ENCODE peak calls at places on chromosomes 13 and 19, in seven cellular contexts. One of them, this sample, is unnamed.

GRCh38 chr13:46172531-46172991 is 9.4 kb downstream of the LCP1 start:
- DNase-seq in stimulated activated CD4-positive, alpha-beta T cell treated with anti-CD3 and anti-CD28 coated beads, TNF-alpha, amount 100 ng/mL, for 24 hours: no peak
- DNase-seq in EL: no peak
- DNase-seq in AG08395: no peak
- DNase-seq in left colon: no peak
- DNase-seq in effector CD4-positive, alpha-beta T cell: peak; percentile 46
- DNase-seq in ACHN: no peak
- DNase-seq in this sample: no peak

GRCh38 chr13:62633448-62633847 is 1217.8 kb upstream of the PCDH20 start:
- DNase-seq in stimulated activated CD4-positive, alpha-beta T cell treated with anti-CD3 and anti-CD28 coated beads, TNF-alpha, amount 100 ng/mL, for 24 hours: no peak
- DNase-seq in EL: no peak
- DNase-seq in AG08395: no peak
- DNase-seq in left colon: no peak
- DNase-seq in effector CD4-positive, alpha-beta T cell: no peak
- DNase-seq in ACHN: no peak
- DNase-seq in this sample: no peak

GRCh38 chr13:32309812-32310706 is 5.1 kb downstream of the ZAR1L start:
- DNase-seq in stimulated activated CD4-positive, alpha-beta T cell treated with anti-CD3 and anti-CD28 coated beads, TNF-alpha, amount 100 ng/mL, for 24 hours: no peak
- DNase-seq in EL: peak; percentile 61
- DNase-seq in AG08395: peak; percentile 57
- DNase-seq in left colon: no peak
- DNase-seq in effector CD4-positive, alpha-beta T cell: no peak
- DNase-seq in ACHN: peak; percentile 62
- DNase-seq in this sample: no peak

GRCh38 chr19:15091918-15092753 is 10.1 kb downstream of the OR1I1 start:
- DNase-seq in stimulated activated CD4-positive, alpha-beta T cell treated with anti-CD3 and anti-CD28 coated beads, TNF-alpha, amount 100 ng/mL, for 24 hours: peak; percentile 18
- DNase-seq in EL: peak; percentile 72
- DNase-seq in AG08395: peak; percentile 51
- DNase-seq in left colon: no peak
- DNase-seq in effector CD4-positive, alpha-beta T cell: peak; percentile 42
- DNase-seq in ACHN: peak; percentile 74
- DNase-seq in this sample: peak; percentile 65

GRCh38 chr19:13076320-13076719 is 26.3 kb downstream of the LYL1 start:
- DNase-seq in stimulated activated CD4-positive, alpha-beta T cell treated with anti-CD3 and anti-CD28 coated beads, TNF-alpha, amount 100 ng/mL, for 24 hours: no peak
- DNase-seq in EL: no peak
- DNase-seq in AG08395: no peak
- DNase-seq in left colon: no peak
- DNase-seq in effector CD4-positive, alpha-beta T cell: no peak
- DNase-seq in ACHN: no peak
- DNase-seq in this sample: no peak

GRCh38 chr13:76470991-76471390 is 415.2 kb downstream of the KCTD12 start:
- DNase-seq in stimulated activated CD4-positive, alpha-beta T cell treated with anti-CD3 and anti-CD28 coated beads, TNF-alpha, amount 100 ng/mL, for 24 hours: no peak
- DNase-seq in EL: no peak
- DNase-seq in AG08395: no peak
- DNase-seq in left colon: no peak
- DNase-seq in effector CD4-positive, alpha-beta T cell: no peak
- DNase-seq in ACHN: no peak
- DNase-seq in this sample: no peak

GRCh38 chr19:48501961-48502719 is 9.5 kb downstream of the LMTK3 start:
- DNase-seq in stimulated activated CD4-positive, alpha-beta T cell treated with anti-CD3 and anti-CD28 coated beads, TNF-alpha, amount 100 ng/mL, for 24 hours: peak; percentile 74
- DNase-seq in EL: peak; percentile 54
- DNase-seq in AG08395: no peak
- DNase-seq in left colon: peak; percentile 83
- DNase-seq in effector CD4-positive, alpha-beta T cell: peak; percentile 68
- DNase-seq in ACHN: peak; percentile 72
- DNase-seq in this sample: peak; percentile 96

GRCh38 chr13:43266953-43267615 is 243.7 kb downstream of the DNAJC15 start:
- DNase-seq in stimulated activated CD4-positive, alpha-beta T cell treated with anti-CD3 and anti-CD28 coated beads, TNF-alpha, amount 100 ng/mL, for 24 hours: no peak
- DNase-seq in EL: no peak
- DNase-seq in AG08395: no peak
- DNase-seq in left colon: no peak
- DNase-seq in effector CD4-positive, alpha-beta T cell: no peak
- DNase-seq in ACHN: no peak
- DNase-seq in this sample: no peak

GRCh38 chr19:1856698-1857603 is 6.4 kb downstream of the KLF16 start:
- DNase-seq in stimulated activated CD4-positive, alpha-beta T cell treated with anti-CD3 and anti-CD28 coated beads, TNF-alpha, amount 100 ng/mL, for 24 hours: peak; percentile 61
- DNase-seq in EL: peak; percentile 89
- DNase-seq in AG08395: peak; percentile 84
- DNase-seq in left colon: peak; percentile 95
- DNase-seq in effector CD4-positive, alpha-beta T cell: no peak
- DNase-seq in ACHN: peak; percentile 83
- DNase-seq in this sample: peak; percentile 95

GRCh38 chr13:47005761-47006414 is 109.0 kb upstream of the HTR2A start:
- DNase-seq in stimulated activated CD4-positive, alpha-beta T cell treated with anti-CD3 and anti-CD28 coated beads, TNF-alpha, amount 100 ng/mL, for 24 hours: no peak
- DNase-seq in EL: peak; percentile 16
- DNase-seq in AG08395: peak; percentile 17
- DNase-seq in left colon: no peak
- DNase-seq in effector CD4-positive, alpha-beta T cell: no peak
- DNase-seq in ACHN: no peak
- DNase-seq in this sample: no peak

GRCh38 chr13:23851106-23851505 is 38.1 kb downstream of the MIPEP start:
- DNase-seq in stimulated activated CD4-positive, alpha-beta T cell treated with anti-CD3 and anti-CD28 coated beads, TNF-alpha, amount 100 ng/mL, for 24 hours: no peak
- DNase-seq in EL: no peak
- DNase-seq in AG08395: no peak
- DNase-seq in left colon: no peak
- DNase-seq in effector CD4-positive, alpha-beta T cell: no peak
- DNase-seq in ACHN: no peak
- DNase-seq in this sample: no peak

GRCh38 chr13:66915596-66916185 is 314.4 kb downstream of the PCDH9 start:
- DNase-seq in stimulated activated CD4-positive, alpha-beta T cell treated with anti-CD3 and anti-CD28 coated beads, TNF-alpha, amount 100 ng/mL, for 24 hours: no peak
- DNase-seq in EL: peak; percentile 12
- DNase-seq in AG08395: peak; percentile 18
- DNase-seq in left colon: no peak
- DNase-seq in effector CD4-positive, alpha-beta T cell: no peak
- DNase-seq in ACHN: peak; percentile 39
- DNase-seq in this sample: no peak

GRCh38 chr19:22882797-22883196 is 50.7 kb downstream of the ZNF723 start:
- DNase-seq in stimulated activated CD4-positive, alpha-beta T cell treated with anti-CD3 and anti-CD28 coated beads, TNF-alpha, amount 100 ng/mL, for 24 hours: no peak
- DNase-seq in EL: peak; percentile 19
- DNase-seq in AG08395: peak; percentile 2
- DNase-seq in left colon: no peak
- DNase-seq in effector CD4-positive, alpha-beta T cell: no peak
- DNase-seq in ACHN: peak; percentile 35
- DNase-seq in this sample: no peak

GRCh38 chr19:49223472-49223871 is 65.9 kb downstream of the TRPM4 start:
- DNase-seq in stimulated activated CD4-positive, alpha-beta T cell treated with anti-CD3 and anti-CD28 coated beads, TNF-alpha, amount 100 ng/mL, for 24 hours: no peak
- DNase-seq in EL: no peak
- DNase-seq in AG08395: no peak
- DNase-seq in left colon: no peak
- DNase-seq in effector CD4-positive, alpha-beta T cell: no peak
- DNase-seq in ACHN: no peak
- DNase-seq in this sample: no peak

GRCh38 chr19:13089139-13089856 is 13.4 kb downstream of the LYL1 start:
- DNase-seq in stimulated activated CD4-positive, alpha-beta T cell treated with anti-CD3 and anti-CD28 coated beads, TNF-alpha, amount 100 ng/mL, for 24 hours: no peak
- DNase-seq in EL: no peak
- DNase-seq in AG08395: no peak
- DNase-seq in left colon: no peak
- DNase-seq in effector CD4-positive, alpha-beta T cell: no peak
- DNase-seq in ACHN: peak; percentile 21
- DNase-seq in this sample: no peak

GRCh38 chr13:44219808-44220544 is 153.6 kb upstream of the SERP2 start:
- DNase-seq in stimulated activated CD4-positive, alpha-beta T cell treated with anti-CD3 and anti-CD28 coated beads, TNF-alpha, amount 100 ng/mL, for 24 hours: no peak
- DNase-seq in EL: peak; percentile 16
- DNase-seq in AG08395: peak; percentile 7
- DNase-seq in left colon: no peak
- DNase-seq in effector CD4-positive, alpha-beta T cell: no peak
- DNase-seq in ACHN: no peak
- DNase-seq in this sample: no peak

This sample was measured in Peyer's patch.